ENCODE peak calls at places on chromosomes 16 and 17, in ten cellular contexts. S is endodermal cell; G is erythroblast; W is GM03348; A is stimulated activated CD4-positive, alpha-beta T cell treated with anti-CD3 and anti-CD28 coated beads, TNF-alpha, amount 100 ng/mL, for 48 hours; Q is hepatocyte; K is fibroblast of the conjunctiva; H is breast epithelium; E is CD8-positive, alpha-beta memory T cell; B is hippocampal formation. V is an unnamed sample.

GRCh38 chr17:78110363-78111011 is 18.1 kb downstream of the TMC6 start:
- DNase-seq in G (no peak), A (no peak), Q (no peak), S (peak), B (no peak), K (no peak), W (no peak), H (no peak), E (no peak), V (no peak)

GRCh38 chr17:50467114-50467854 is 1.4 kb downstream of the CHAD start:
- DNase-seq in E (no peak), B (no peak), S (peak), W (no peak), Q (no peak), G (no peak), H (no peak), A (no peak), K (no peak), V (no peak)

GRCh38 chr17:57653279-57653678 is 91.8 kb downstream of the CCDC182 start:
- DNase-seq in H (no peak), S (no peak), B (no peak), E (no peak), A (no peak), Q (no peak), G (no peak), K (no peak), W (no peak), V (no peak)

GRCh38 chr16:4709481-4709880 is 16.1 kb downstream of the NUDT16L1 start:
- DNase-seq in K (no peak), B (no peak), A (no peak), H (no peak), E (no peak), S (no peak), G (no peak), W (no peak), Q (no peak), V (no peak)

GRCh38 chr16:47627056-47627455 is 165.9 kb downstream of the PHKB start:
- DNase-seq in W (no peak), K (no peak), A (no peak), B (no peak), G (no peak), Q (no peak), S (no peak), H (no peak), E (no peak), V (no peak)

GRCh38 chr17:72416054-72416691 is 295.4 kb downstream of the SOX9 start:
- DNase-seq in K (no peak), Q (no peak), S (no peak), E (no peak), A (no peak), H (peak), W (no peak), G (no peak), B (no peak), V (no peak)

GRCh38 chr17:33594000-33594399 is 300.9 kb upstream of the ASIC2 start:
- DNase-seq in E (no peak), G (no peak), A (no peak), K (no peak), H (no peak), W (no peak), S (no peak), Q (no peak), B (no peak), V (no peak)

GRCh38 chr16:89289428-89290395 is 72.2 kb downstream of the ZNF778 start:
- DNase-seq in H (no peak), Q (peak), G (peak), K (peak), S (peak), E (peak), A (peak), B (peak), W (peak), V (peak)

GRCh38 chr17:28334666-28335200 is 539 bp downstream of the IFT20 start:
- DNase-seq in S (peak), B (no peak), H (no peak), W (no peak), E (no peak), A (no peak), G (no peak), K (peak), Q (no peak), V (no peak)

GRCh38 chr16:55861288-55861687 is 13.9 kb downstream of the CES5A start:
- DNase-seq in S (no peak), Q (no peak), W (no peak), H (no peak), K (no peak), A (no peak), E (no peak), G (no peak), B (no peak), V (no peak)

GRCh38 chr16:11133344-11133921 is 122.6 kb downstream of the SOCS1 start:
- DNase-seq in S (no peak), A (no peak), Q (peak), W (peak), H (peak), G (peak), K (peak), E (no peak), B (no peak), V (no peak)

GRCh38 chr16:88078111-88078775 is 127.0 kb downstream of the BANP start:
- DNase-seq in B (no peak), Q (no peak), A (no peak), W (no peak), H (no peak), E (no peak), G (no peak), S (no peak), K (no peak), V (no peak)

GRCh38 chr16:85437161-85438052 is 175.7 kb upstream of the GSE1 start:
- DNase-seq in B (no peak), W (no peak), K (peak), A (no peak), G (no peak), Q (peak), H (peak), S (peak), E (no peak), V (no peak)

GRCh38 chr17:5758651-5759050 is 174.3 kb upstream of the NLRP1 start:
- DNase-seq in S (peak), Q (no peak), H (no peak), W (no peak), K (no peak), A (no peak), B (no peak), E (no peak), G (peak), V (no peak)

GRCh38 chr17:1712271-1712670 is 2.1 kb upstream of the TLCD2 start:
- DNase-seq in S (no peak), Q (no peak), H (no peak), W (no peak), G (no peak), B (no peak), A (no peak), K (no peak), E (no peak), V (no peak)

GRCh38 chr17:8029121-8029520 is 9.7 kb upstream of the ALOX15B start:
- DNase-seq in E (no peak), H (no peak), Q (no peak), A (no peak), G (no peak), K (no peak), B (no peak), W (peak), S (no peak), V (no peak)

GRCh38 chr16:75459691-75460090 is 4.8 kb downstream of the TMEM170A start:
- DNase-seq in G (no peak), H (no peak), W (no peak), S (peak), K (no peak), B (no peak), Q (no peak), E (no peak), A (no peak), V (no peak)

GRCh38 chr17:73091770-73092517 is 544 bp downstream of the SLC39A11 start:
- DNase-seq in W (peak), A (no peak), H (no peak), G (peak), B (no peak), Q (peak), S (peak), K (no peak), E (no peak), V (peak)

GRCh38 chr17:56593741-56594527 is 435 bp downstream of the NOG start:
- DNase-seq in W (peak), S (peak), G (peak), E (no peak), Q (peak), A (no peak), H (peak), B (peak), K (no peak), V (peak)

GRCh38 chr17:64315032-64315490 is 52.0 kb upstream of the TEX2 start:
- DNase-seq in G (no peak), W (peak), Q (no peak), E (no peak), K (no peak), S (no peak), B (no peak), A (no peak), H (peak), V (no peak)

GRCh38 chr17:73984981-73985380 is 218.5 kb upstream of the RPL38 start:
- DNase-seq in G (no peak), W (no peak), E (no peak), K (no peak), Q (no peak), H (no peak), A (no peak), B (no peak), S (peak), V (no peak)

GRCh38 chr16:27508476-27508875 is 41.2 kb downstream of the GTF3C1 start:
- DNase-seq in K (no peak), B (no peak), Q (no peak), S (no peak), A (no peak), G (no peak), H (no peak), E (no peak), W (no peak), V (no peak)

GRCh38 chr17:72266099-72266852 is 145.5 kb downstream of the SOX9 start:
- DNase-seq in G (no peak), S (peak), Q (no peak), A (no peak), B (no peak), K (no peak), W (no peak), H (peak), E (no peak), V (no peak)

GRCh38 chr16:87464691-87465300 is 28.0 kb downstream of the ZCCHC14 start:
- DNase-seq in H (peak), B (no peak), K (peak), E (no peak), A (peak), Q (peak), G (peak), W (peak), S (no peak), V (no peak)

GRCh38 chr16:72959301-72959996 is 88.5 kb downstream of the ZFHX3 start:
- DNase-seq in W (no peak), G (no peak), E (no peak), B (no peak), K (no peak), S (no peak), Q (no peak), H (no peak), A (no peak), V (no peak)

GRCh38 chr16:87621550-87621829 is 19.2 kb downstream of the JPH3 start:
- DNase-seq in Q (no peak), K (no peak), E (no peak), S (no peak), H (no peak), G (no peak), A (no peak), B (no peak), W (no peak), V (no peak)

GRCh38 chr17:32882734-32883133 is 5.8 kb upstream of the MYO1D start:
- DNase-seq in E (no peak), A (no peak), B (no peak), H (no peak), W (peak), K (no peak), Q (no peak), S (no peak), G (peak), V (no peak)